ENCODE peak calls at places on chromosomes 7 and 10, in seven cellular contexts. One of them, this sample, is unnamed.

GRCh38 chr7:3067193-3067592 is 23.5 kb upstream of the CARD11 start:
- DNase-seq in NCI-H345: no peak
- DNase-seq in GDM1: no peak
- DNase-seq in fibroblast of lung: peak
- DNase-seq in BJ: no peak
- DNase-seq in T follicular helper cell: no peak
- DNase-seq in COLO829: no peak
- DNase-seq in this sample: no peak

GRCh38 chr10:116269612-116270011 is 3.4 kb downstream of the GFRA1 start:
- DNase-seq in GDM1: no peak
- DNase-seq in COLO829: no peak
- DNase-seq in fibroblast of lung: no peak
- DNase-seq in BJ: no peak
- DNase-seq in NCI-H345: no peak
- DNase-seq in T follicular helper cell: no peak
- DNase-seq in this sample: no peak

GRCh38 chr7:150944066-150945042 is 33.8 kb downstream of the KCNH2 start:
- DNase-seq in T follicular helper cell: no peak
- DNase-seq in fibroblast of lung: no peak
- DNase-seq in BJ: no peak
- DNase-seq in COLO829: no peak
- DNase-seq in GDM1: no peak
- DNase-seq in NCI-H345: no peak
- DNase-seq in this sample: no peak

GRCh38 chr10:69710008-69710905 is 80.2 kb downstream of the FAM241B start:
- DNase-seq in fibroblast of lung: no peak
- DNase-seq in NCI-H345: no peak
- DNase-seq in GDM1: no peak
- DNase-seq in COLO829: no peak
- DNase-seq in T follicular helper cell: no peak
- DNase-seq in BJ: no peak
- DNase-seq in this sample: no peak

GRCh38 chr10:83625831-83626360 is 513.4 kb upstream of the GHITM start:
- DNase-seq in COLO829: no peak
- DNase-seq in T follicular helper cell: no peak
- DNase-seq in fibroblast of lung: no peak
- DNase-seq in NCI-H345: no peak
- DNase-seq in GDM1: no peak
- DNase-seq in BJ: no peak
- DNase-seq in this sample: no peak

GRCh38 chr10:102347236-102347828 is 48.2 kb upstream of the NFKB2 start:
- DNase-seq in NCI-H345: peak
- DNase-seq in fibroblast of lung: peak
- DNase-seq in GDM1: peak
- DNase-seq in BJ: no peak
- DNase-seq in T follicular helper cell: no peak
- DNase-seq in COLO829: no peak
- DNase-seq in this sample: peak

GRCh38 chr7:137146012-137146455 is 197.5 kb downstream of the PTN start:
- DNase-seq in COLO829: peak
- DNase-seq in NCI-H345: no peak
- DNase-seq in T follicular helper cell: no peak
- DNase-seq in GDM1: no peak
- DNase-seq in fibroblast of lung: peak
- DNase-seq in BJ: no peak
- DNase-seq in this sample: no peak

GRCh38 chr10:125144209-125144608 is 16.2 kb downstream of the CTBP2 start:
- DNase-seq in COLO829: no peak
- DNase-seq in fibroblast of lung: no peak
- DNase-seq in T follicular helper cell: no peak
- DNase-seq in NCI-H345: no peak
- DNase-seq in GDM1: no peak
- DNase-seq in BJ: no peak
- DNase-seq in this sample: no peak

GRCh38 chr7:62361-63116 is 129.8 kb upstream of the FAM20C start:
- DNase-seq in COLO829: no peak
- DNase-seq in fibroblast of lung: no peak
- DNase-seq in BJ: no peak
- DNase-seq in T follicular helper cell: no peak
- DNase-seq in GDM1: no peak
- DNase-seq in NCI-H345: no peak
- DNase-seq in this sample: no peak

GRCh38 chr10:23078114-23078513 is 17.3 kb upstream of the MSRB2 start:
- DNase-seq in COLO829: no peak
- DNase-seq in GDM1: no peak
- DNase-seq in T follicular helper cell: no peak
- DNase-seq in BJ: no peak
- DNase-seq in NCI-H345: no peak
- DNase-seq in fibroblast of lung: no peak
- DNase-seq in this sample: no peak

GRCh38 chr10:35027567-35027966 is 62.6 kb downstream of the CUL2 start:
- DNase-seq in NCI-H345: no peak
- DNase-seq in BJ: peak
- DNase-seq in COLO829: no peak
- DNase-seq in T follicular helper cell: no peak
- DNase-seq in fibroblast of lung: peak
- DNase-seq in GDM1: no peak
- DNase-seq in this sample: no peak

GRCh38 chr7:97752215-97752614 is 20.3 kb downstream of the TAC1 start:
- DNase-seq in T follicular helper cell: no peak
- DNase-seq in COLO829: no peak
- DNase-seq in BJ: no peak
- DNase-seq in fibroblast of lung: no peak
- DNase-seq in GDM1: no peak
- DNase-seq in NCI-H345: no peak
- DNase-seq in this sample: no peak

GRCh38 chr7:131948434-131949053 is 392.1 kb upstream of the PODXL start:
- DNase-seq in NCI-H345: no peak
- DNase-seq in GDM1: no peak
- DNase-seq in COLO829: no peak
- DNase-seq in BJ: no peak
- DNase-seq in fibroblast of lung: peak
- DNase-seq in T follicular helper cell: no peak
- DNase-seq in this sample: no peak

GRCh38 chr7:96052860-96053452 is 268.9 kb downstream of the SLC25A13 start:
- DNase-seq in T follicular helper cell: no peak
- DNase-seq in GDM1: no peak
- DNase-seq in fibroblast of lung: no peak
- DNase-seq in BJ: no peak
- DNase-seq in NCI-H345: peak
- DNase-seq in COLO829: no peak
- DNase-seq in this sample: no peak

GRCh38 chr7:57867884-57868701 is 418.1 kb downstream of the ZNF716 start:
- DNase-seq in NCI-H345: no peak
- DNase-seq in T follicular helper cell: no peak
- DNase-seq in COLO829: no peak
- DNase-seq in fibroblast of lung: peak
- DNase-seq in BJ: no peak
- DNase-seq in GDM1: no peak
- DNase-seq in this sample: no peak

GRCh38 chr7:27145167-27145883 is 1.8 kb upstream of the HOXA5 start:
- DNase-seq in GDM1: no peak
- DNase-seq in BJ: no peak
- DNase-seq in T follicular helper cell: no peak
- DNase-seq in COLO829: no peak
- DNase-seq in NCI-H345: no peak
- DNase-seq in fibroblast of lung: no peak
- DNase-seq in this sample: no peak

GRCh38 chr7:134740364-134740763 is 39.1 kb upstream of the CALD1 start:
- DNase-seq in GDM1: no peak
- DNase-seq in T follicular helper cell: no peak
- DNase-seq in COLO829: peak
- DNase-seq in NCI-H345: no peak
- DNase-seq in fibroblast of lung: no peak
- DNase-seq in BJ: no peak
- DNase-seq in this sample: no peak

GRCh38 chr7:28002638-28003037 is 178.0 kb downstream of the JAZF1 start:
- DNase-seq in NCI-H345: no peak
- DNase-seq in COLO829: no peak
- DNase-seq in GDM1: no peak
- DNase-seq in T follicular helper cell: no peak
- DNase-seq in BJ: no peak
- DNase-seq in fibroblast of lung: peak
- DNase-seq in this sample: no peak

GRCh38 chr7:105439174-105439893 is 50.6 kb upstream of the SRPK2 start:
- DNase-seq in GDM1: no peak
- DNase-seq in fibroblast of lung: peak
- DNase-seq in COLO829: peak
- DNase-seq in BJ: peak
- DNase-seq in NCI-H345: peak
- DNase-seq in T follicular helper cell: no peak
- DNase-seq in this sample: no peak

GRCh38 chr7:36651404-36651803 is 72.9 kb downstream of the AOAH start:
- DNase-seq in NCI-H345: no peak
- DNase-seq in COLO829: no peak
- DNase-seq in BJ: peak
- DNase-seq in fibroblast of lung: peak
- DNase-seq in T follicular helper cell: no peak
- DNase-seq in GDM1: no peak
- DNase-seq in this sample: no peak

GRCh38 chr7:22156205-22156604 is 200.7 kb downstream of the RAPGEF5 start:
- DNase-seq in NCI-H345: no peak
- DNase-seq in fibroblast of lung: peak
- DNase-seq in BJ: no peak
- DNase-seq in T follicular helper cell: no peak
- DNase-seq in COLO829: no peak
- DNase-seq in GDM1: no peak
- DNase-seq in this sample: no peak

GRCh38 chr7:134470864-134471263 is 12.0 kb upstream of the AKR1B1 start:
- DNase-seq in GDM1: no peak
- DNase-seq in T follicular helper cell: no peak
- DNase-seq in fibroblast of lung: peak
- DNase-seq in BJ: no peak
- DNase-seq in NCI-H345: no peak
- DNase-seq in COLO829: no peak
- DNase-seq in this sample: no peak

This sample was measured in HL-60.